ENCODE peak calls at places on chromosomes 7 and 10, in six cellular contexts. S, B, J, Y, K and Q are unnamed samples.
A peak's percentile ranks its signal among the peaks of the same experiment; 100 is the strongest.

GRCh38 chr10:100100651-100101525 is 19.2 kb upstream of the CPN1 start:
- DNase-seq in Y (peak; percentile 24), K (peak; percentile 25), B (no peak), J (peak; percentile 81), S (no peak), Q (no peak)

GRCh38 chr10:8392216-8392615 is 337.7 kb downstream of the GATA3 start:
- DNase-seq in B (no peak), J (no peak), Y (no peak), K (no peak), S (no peak), Q (no peak)

GRCh38 chr10:124125305-124126116 is 32.1 kb upstream of the CHST15 start:
- DNase-seq in S (no peak), J (peak; percentile 85), Y (peak; percentile 46), K (no peak), B (no peak), Q (no peak)

GRCh38 chr10:6347391-6347951 is 144.7 kb downstream of the PFKFB3 start:
- DNase-seq in K (no peak), J (peak; percentile 34), Y (no peak), S (no peak), B (no peak), Q (no peak)

GRCh38 chr7:138247568-138248328 is 171.5 kb downstream of the AKR1D1 start:
- DNase-seq in S (no peak), K (peak; percentile 90), B (no peak), Y (peak; percentile 33), J (no peak), Q (no peak)

GRCh38 chr10:89164080-89164479 is 43.0 kb downstream of the CH25H start:
- DNase-seq in Y (no peak), K (no peak), B (peak; percentile 9), S (no peak), J (no peak), Q (no peak)

GRCh38 chr7:55527314-55527713 is 45.0 kb downstream of the VOPP1 start:
- DNase-seq in S (no peak), K (no peak), Y (no peak), B (no peak), J (no peak), Q (no peak)

GRCh38 chr10:114902151-114902550 is 35.8 kb upstream of the TRUB1 start:
- DNase-seq in K (no peak), B (no peak), S (no peak), J (peak; percentile 59), Y (no peak), Q (no peak)

GRCh38 chr10:45373783-45374450 is at the start of gene ALOX5:
- DNase-seq in S (no peak), Y (peak; percentile 77), J (peak; percentile 80), B (peak; percentile 85), K (no peak), Q (peak; percentile 91)

GRCh38 chr7:77917500-77918262 is 119.1 kb downstream of the PHTF2 start:
- DNase-seq in S (no peak), J (no peak), B (no peak), Y (no peak), K (no peak), Q (no peak)

GRCh38 chr10:63547628-63548356 is 26.6 kb downstream of the REEP3 start:
- DNase-seq in J (peak; percentile 48), B (no peak), S (no peak), K (peak; percentile 53), Y (no peak), Q (no peak)

GRCh38 chr7:141844256-141844655 is 3.0 kb upstream of the PRSS37 start:
- DNase-seq in S (no peak), B (no peak), Y (no peak), K (no peak), J (no peak), Q (no peak)

GRCh38 chr10:47364911-47365310 is 16.7 kb downstream of the RBP3 start:
- DNase-seq in J (peak; percentile 32), Y (no peak), B (no peak), K (no peak), S (no peak), Q (no peak)

GRCh38 chr7:29968683-29969457 is 20.7 kb downstream of the SCRN1 start:
- DNase-seq in S (no peak), Y (no peak), J (peak; percentile 89), B (no peak), K (peak; percentile 87), Q (no peak)

GRCh38 chr10:133422223-133422820 is 2.1 kb downstream of the SPRN start:
- DNase-seq in J (peak; percentile 88), Y (no peak), S (no peak), K (no peak), B (no peak), Q (peak; percentile 21)

GRCh38 chr10:22723343-22723779 is 9.0 kb upstream of the PIP4K2A start:
- DNase-seq in B (peak; percentile 78), J (no peak), K (no peak), Y (no peak), S (no peak), Q (no peak)

GRCh38 chr10:67760272-67760671 is 64.3 kb upstream of the CTNNA3 start:
- DNase-seq in Y (no peak), K (no peak), S (no peak), B (no peak), J (no peak), Q (no peak)

GRCh38 chr10:356452-356851 is 221.2 kb downstream of the ZMYND11 start:
- DNase-seq in J (no peak), K (no peak), B (no peak), Y (no peak), S (no peak), Q (no peak)

GRCh38 chr10:354901-355617 is 219.8 kb downstream of the ZMYND11 start:
- DNase-seq in B (no peak), K (no peak), S (no peak), Y (no peak), J (peak; percentile 58), Q (no peak)

GRCh38 chr10:359762-360161 is 224.5 kb downstream of the ZMYND11 start:
- DNase-seq in K (no peak), B (no peak), Y (no peak), S (no peak), J (peak; percentile 13), Q (no peak)

GRCh38 chr10:359093-359492 is 223.8 kb downstream of the ZMYND11 start:
- DNase-seq in B (no peak), Y (no peak), K (no peak), J (peak; percentile 29), S (no peak), Q (no peak)

GRCh38 chr10:357201-357950 is 222.1 kb downstream of the ZMYND11 start:
- DNase-seq in Y (no peak), S (no peak), J (peak; percentile 62), K (no peak), B (no peak), Q (no peak)
- H3K36me3 ChIP-seq in Y (no peaks in the 10 kb centered on the region), S (peaks cover 21% of the 10 kb centered on the region), J (peaks cover 66% of the 10 kb centered on the region), K (peaks cover 10% of the 10 kb centered on the region), B (no peaks in the 10 kb centered on the region), Q (peaks cover 73% of the 10 kb centered on the region)

GRCh38 chr10:108358912-108359311 is 1194.4 kb upstream of the SORCS1 start:
- DNase-seq in J (no peak), K (peak; percentile 66), B (no peak), Y (no peak), S (no peak), Q (no peak)
- TF ChIP-seq CTCF in J (no peak), K (no peak), B (peak; percentile 12), Y (no peak), S (no peak), Q (no peak)

DNA sequence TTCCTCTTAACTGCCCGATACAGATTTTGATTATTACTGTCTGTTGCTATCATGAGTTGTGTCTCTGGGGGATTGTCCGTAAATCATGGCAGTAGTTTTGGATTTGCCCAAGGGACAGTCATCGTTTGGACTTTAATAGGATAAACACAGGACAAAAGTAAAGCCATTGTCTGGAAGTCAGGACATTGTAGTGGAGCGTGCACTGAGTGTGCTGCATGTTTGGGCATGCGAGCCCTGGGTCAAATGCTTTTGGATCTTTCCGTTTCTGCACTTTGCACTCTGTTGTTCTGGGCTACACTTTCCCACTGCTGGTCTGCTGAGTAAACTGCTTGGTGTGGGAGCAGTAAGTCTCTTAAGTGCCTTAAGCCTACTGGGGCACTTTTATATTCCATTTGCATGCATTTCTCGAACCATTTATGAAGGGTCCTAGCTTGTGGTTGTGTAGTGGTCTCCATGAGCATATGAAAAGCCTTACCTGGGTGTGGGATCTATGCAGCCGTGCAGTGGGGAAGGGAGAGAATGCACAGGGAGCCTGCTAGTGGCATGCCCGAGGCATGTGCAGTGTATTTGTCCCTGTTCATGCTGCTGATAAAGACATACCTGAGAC is 128.4 kb downstream of the DOCK1 start:
- DNase-seq in J (no peak), K (no peak), Y (no peak), B (no peak), S (no peak), Q (no peak)
- H3K36me3 ChIP-seq in J (peaks cover 67% of the 10 kb centered on the region), K (peaks cover 41% of the 10 kb centered on the region), Y (no peaks in the 10 kb centered on the region), B (no peaks in the 10 kb centered on the region), S (peaks cover 25% of the 10 kb centered on the region), Q (peaks cover 85% of the 10 kb centered on the region)

DNA sequence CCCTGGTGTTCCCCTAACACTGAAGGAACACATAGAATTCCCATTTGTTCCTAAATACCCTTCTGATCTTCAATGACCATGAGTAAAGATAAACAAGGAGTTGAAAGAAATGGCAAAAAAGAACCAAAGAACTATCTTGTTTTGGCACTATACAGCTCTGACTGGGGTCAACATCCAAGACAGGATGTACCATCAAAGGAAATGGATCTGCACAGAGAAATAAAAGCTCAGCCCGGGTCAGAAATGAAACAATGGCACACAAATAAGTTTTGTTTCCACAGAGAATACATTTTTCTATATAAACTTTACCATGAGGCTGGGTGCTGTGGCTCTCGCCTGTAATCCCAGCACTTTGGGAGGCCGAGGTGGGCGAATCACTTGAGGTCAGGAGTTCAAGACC is 18.0 kb upstream of the USP54 start:
- DNase-seq in Y (no peak), B (no peak), J (peak; percentile 8), S (no peak), K (no peak), Q (no peak)
- TF ChIP-seq CTCF in Y (no peak), B (no peak), J (no peak), S (no peak), K (no peak), Q (no peak)

GRCh38 chr10:113692271-113692670 is 12.6 kb downstream of the CASP7 start:
- DNase-seq in J (no peak), Y (no peak), B (no peak), K (no peak), S (no peak), Q (no peak)

GRCh38 chr10:113693348-113693747 is 13.6 kb downstream of the CASP7 start:
- DNase-seq in J (no peak), S (no peak), K (no peak), B (no peak), Y (no peak), Q (no peak)

GRCh38 chr10:113697595-113697994 is 17.9 kb downstream of the CASP7 start:
- DNase-seq in Y (no peak), B (no peak), S (no peak), J (no peak), K (no peak), Q (no peak)
- H3K36me3 ChIP-seq in Y (no peaks in the 10 kb centered on the region), B (peaks cover 1% of the 10 kb centered on the region), S (peaks cover 15% of the 10 kb centered on the region), J (peaks cover 14% of the 10 kb centered on the region), K (peaks cover 17% of the 10 kb centered on the region), Q (peaks cover 51% of the 10 kb centered on the region)

DNA sequence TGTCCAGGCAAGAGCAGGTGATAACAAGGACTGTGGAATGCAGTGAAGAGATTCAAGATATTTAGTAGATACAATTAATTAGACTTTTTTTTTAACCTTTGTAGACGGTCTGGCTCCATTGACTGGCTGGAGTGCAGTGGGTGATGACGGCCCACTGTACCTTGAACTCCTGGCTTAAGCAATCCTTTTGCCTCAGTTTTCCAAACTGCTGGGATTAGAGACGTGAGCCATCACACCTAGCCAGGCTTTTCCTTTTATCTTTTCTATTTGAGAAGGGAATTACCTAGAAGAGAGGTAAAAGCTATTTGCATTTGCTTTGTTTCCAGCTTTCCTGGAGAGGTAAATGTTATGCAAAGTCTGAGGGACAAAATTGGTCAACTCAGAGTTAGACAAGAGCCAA is 213.0 kb upstream of the MAGI2 start:
- DNase-seq in B (no peak), S (no peak), J (no peak), Y (no peak), K (no peak), Q (no peak)
- TF ChIP-seq CTCF in B (no peak), S (no peak), J (no peak), Y (no peak), K (no peak), Q (no peak)